ENCODE peak calls at places on chromosome 1, in five cellular contexts. C is GM23338, X is endothelial cell of umbilical vein, H is astrocyte, P is K562. Z is an unnamed sample.

GRCh38 chr1:48093696-48094518 is 96.7 kb upstream of the TRABD2B start:
- DNase-seq in C (peak), H (peak), P (peak), X (peak), Z (peak)

GRCh38 chr1:175808573-175808972 is 65.2 kb upstream of the TNR start:
- DNase-seq in X (no peak), H (no peak), P (no peak), C (peak), Z (no peak)

GRCh38 chr1:212760126-212760823 is 31.3 kb downstream of the NSL1 start:
- DNase-seq in C (peak), X (no peak), H (no peak), P (peak), Z (peak)

GRCh38 chr1:103942029-103942428 is 192.3 kb downstream of the AMY1C start:
- DNase-seq in C (peak), X (no peak), P (no peak), H (no peak), Z (no peak)

GRCh38 chr1:166977951-166978350 is 2.6 kb upstream of the ILDR2 start:
- DNase-seq in P (no peak), X (no peak), H (no peak), C (no peak), Z (no peak)

GRCh38 chr1:119003413-119004128 is 15.4 kb upstream of the TBX15 start:
- DNase-seq in P (no peak), X (no peak), H (no peak), C (no peak), Z (no peak)

GRCh38 chr1:210293191-210293607 is 35.5 kb upstream of the HHAT start:
- DNase-seq in P (no peak), C (no peak), X (no peak), H (peak), Z (no peak)

GRCh38 chr1:24932284-24932683 is 2.2 kb upstream of the RUNX3 start:
- DNase-seq in H (no peak), P (peak), C (peak), X (no peak), Z (peak)

GRCh38 chr1:158809862-158810261 is 21.3 kb upstream of the MNDA start:
- DNase-seq in P (no peak), C (no peak), X (no peak), H (no peak), Z (no peak)

GRCh38 chr1:1434812-1435093 is 737 bp upstream of the VWA1 start:
- DNase-seq in P (no peak), C (no peak), H (no peak), X (no peak), Z (no peak)
- H3K4me3 ChIP-seq in P (no peak), C (peak), H (no peak), X (no peak), Z (no peak)

DNA sequence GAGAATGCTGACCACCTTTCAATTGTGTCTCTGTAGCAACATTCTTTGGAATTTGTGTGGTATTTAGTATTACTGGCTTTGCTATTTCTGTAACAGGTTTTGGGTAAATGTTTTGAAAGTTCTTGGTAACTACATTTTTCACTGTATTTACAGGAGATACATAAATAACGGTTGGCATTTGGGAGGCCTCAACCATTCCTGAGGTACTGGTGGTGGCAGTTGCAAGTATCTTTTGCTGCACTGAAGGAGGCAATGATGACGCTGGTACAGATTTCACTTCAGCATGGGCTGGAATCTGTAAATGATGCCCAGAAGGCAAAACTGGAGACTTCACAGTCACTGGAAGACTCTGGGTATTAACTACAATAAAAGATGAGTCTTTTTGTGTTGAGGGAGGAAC is 11.7 kb downstream of the LRIF1 start:
- DNase-seq in C (no peak), P (no peak), X (no peak), H (no peak), Z (no peak)
- TF ChIP-seq CTCF in C (no peak), P (no peak), X (no peak), H (no peak), Z (no peak)

GRCh38 chr1:50977575-50978143 is 7.6 kb downstream of the CDKN2C start:
- DNase-seq in H (no peak), C (peak), X (peak), P (peak), Z (no peak)
- TF ChIP-seq EZH2 in H (no peak), C (no peak), X (no peak), P (no peak), Z (no peak)

DNA sequence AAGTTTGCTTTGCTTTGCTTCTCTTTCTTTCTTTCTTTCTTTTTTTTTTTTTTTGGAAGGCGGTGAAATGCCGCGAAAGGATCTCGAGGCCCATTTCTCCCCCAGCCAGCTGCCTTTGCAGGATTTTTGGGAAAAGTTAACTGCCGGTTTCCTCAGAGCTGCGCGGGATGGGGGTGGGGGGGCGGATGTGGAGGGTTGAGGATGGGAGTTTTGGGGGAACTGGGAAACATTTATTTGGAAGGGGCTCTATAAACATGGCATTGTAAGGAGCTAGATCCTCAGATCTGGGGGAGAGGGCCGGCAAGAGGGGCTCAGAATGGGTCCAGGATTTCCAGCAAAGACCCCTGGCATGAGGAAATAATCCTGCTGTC is 1.1 kb downstream of the ZNF362 start:
- DNase-seq in P (no peak), H (no peak), X (no peak), C (peak), Z (no peak)
- H3K4me3 ChIP-seq in P (peak), H (peak), X (peak), C (peak), Z (peak)

GRCh38 chr1:237851209-237851845 is 39.4 kb downstream of the ZP4 start:
- DNase-seq in P (peak), C (peak), X (no peak), H (peak), Z (peak)
- TF ChIP-seq CTCF in P (peak), C (peak), X (no peak), H (peak), Z (peak)